ENCODE peak calls at places on chromosomes 2 and 18, in eight cellular contexts. One of them, this sample, is unnamed.

GRCh38 chr2:196703660-196704209 is 64.2 kb downstream of the CCDC150 start:
- DNase-seq in A549: no peak
- DNase-seq in lower leg skin: no peak
- DNase-seq in GM12878: no peak
- DNase-seq in ovary: no peak
- DNase-seq in transverse colon: no peak
- DNase-seq in IMR-90: peak; percentile 52
- DNase-seq in NB4: no peak
- DNase-seq in this sample: no peak

GRCh38 chr18:53991202-53991601 is 233.3 kb downstream of the MBD2 start:
- DNase-seq in A549: peak; percentile 24
- DNase-seq in lower leg skin: no peak
- DNase-seq in GM12878: no peak
- DNase-seq in ovary: no peak
- DNase-seq in transverse colon: no peak
- DNase-seq in IMR-90: no peak
- DNase-seq in NB4: no peak
- DNase-seq in this sample: no peak

GRCh38 chr2:239792649-239793010 is 232.5 kb downstream of the NDUFA10 start:
- DNase-seq in A549: no peak
- DNase-seq in lower leg skin: peak; percentile 64
- DNase-seq in GM12878: no peak
- DNase-seq in ovary: no peak
- DNase-seq in transverse colon: peak; percentile 2
- DNase-seq in IMR-90: no peak
- DNase-seq in NB4: no peak
- DNase-seq in this sample: no peak

GRCh38 chr2:15693926-15694588 is 102.4 kb downstream of the DDX1 start:
- DNase-seq in A549: no peak
- DNase-seq in lower leg skin: no peak
- DNase-seq in GM12878: no peak
- DNase-seq in ovary: no peak
- DNase-seq in transverse colon: no peak
- DNase-seq in IMR-90: no peak
- DNase-seq in NB4: peak; percentile 79
- DNase-seq in this sample: no peak

GRCh38 chr2:52391576-52391975 is 1359.6 kb upstream of the NRXN1 start:
- DNase-seq in A549: no peak
- DNase-seq in lower leg skin: no peak
- DNase-seq in GM12878: no peak
- DNase-seq in ovary: no peak
- DNase-seq in transverse colon: no peak
- DNase-seq in IMR-90: peak; percentile 24
- DNase-seq in NB4: no peak
- DNase-seq in this sample: no peak

GRCh38 chr2:20223345-20224190 is 1.4 kb downstream of the SDC1 start:
- DNase-seq in A549: peak; percentile 77
- DNase-seq in lower leg skin: peak; percentile 88
- DNase-seq in GM12878: no peak
- DNase-seq in ovary: peak; percentile 77
- DNase-seq in transverse colon: no peak
- DNase-seq in IMR-90: peak; percentile 42
- DNase-seq in NB4: peak; percentile 57
- DNase-seq in this sample: no peak

GRCh38 chr2:72815655-72816268 is 10.1 kb downstream of the EXOC6B start:
- DNase-seq in A549: peak; percentile 87
- DNase-seq in lower leg skin: no peak
- DNase-seq in GM12878: no peak
- DNase-seq in ovary: no peak
- DNase-seq in transverse colon: no peak
- DNase-seq in IMR-90: peak; percentile 25
- DNase-seq in NB4: peak; percentile 20
- DNase-seq in this sample: no peak

GRCh38 chr2:229300814-229301213 is 29.7 kb upstream of the PID1 start:
- DNase-seq in A549: no peak
- DNase-seq in lower leg skin: no peak
- DNase-seq in GM12878: no peak
- DNase-seq in ovary: no peak
- DNase-seq in transverse colon: no peak
- DNase-seq in IMR-90: no peak
- DNase-seq in NB4: no peak
- DNase-seq in this sample: no peak

GRCh38 chr2:239152916-239153305 is 247.9 kb downstream of the HDAC4 start:
- DNase-seq in A549: no peak
- DNase-seq in lower leg skin: peak; percentile 68
- DNase-seq in GM12878: no peak
- DNase-seq in ovary: no peak
- DNase-seq in transverse colon: no peak
- DNase-seq in IMR-90: no peak
- DNase-seq in NB4: no peak
- DNase-seq in this sample: no peak

GRCh38 chr18:50301074-50301473 is 13.6 kb upstream of the CXXC1 start:
- DNase-seq in A549: no peak
- DNase-seq in lower leg skin: no peak
- DNase-seq in GM12878: no peak
- DNase-seq in ovary: no peak
- DNase-seq in transverse colon: no peak
- DNase-seq in IMR-90: no peak
- DNase-seq in NB4: no peak
- DNase-seq in this sample: no peak

GRCh38 chr18:7116001-7116831 is 1.4 kb downstream of the LAMA1 start:
- DNase-seq in A549: no peak
- DNase-seq in lower leg skin: peak; percentile 58
- DNase-seq in GM12878: no peak
- DNase-seq in ovary: no peak
- DNase-seq in transverse colon: no peak
- DNase-seq in IMR-90: peak; percentile 38
- DNase-seq in NB4: no peak
- DNase-seq in this sample: no peak

GRCh38 chr2:26542194-26542455 is 64.2 kb upstream of the OTOF start:
- DNase-seq in A549: no peak
- DNase-seq in lower leg skin: peak; percentile 20
- DNase-seq in GM12878: no peak
- DNase-seq in ovary: no peak
- DNase-seq in transverse colon: no peak
- DNase-seq in IMR-90: no peak
- DNase-seq in NB4: no peak
- DNase-seq in this sample: no peak

GRCh38 chr2:69305712-69306611 is 81.1 kb downstream of the GFPT1 start:
- DNase-seq in A549: peak; percentile 20
- DNase-seq in lower leg skin: peak; percentile 85
- DNase-seq in GM12878: no peak
- DNase-seq in ovary: peak; percentile 70
- DNase-seq in transverse colon: no peak
- DNase-seq in IMR-90: no peak
- DNase-seq in NB4: peak; percentile 28
- DNase-seq in this sample: no peak

GRCh38 chr2:71500426-71501079 is 47.2 kb downstream of the DYSF start:
- DNase-seq in A549: no peak
- DNase-seq in lower leg skin: no peak
- DNase-seq in GM12878: no peak
- DNase-seq in ovary: no peak
- DNase-seq in transverse colon: no peak
- DNase-seq in IMR-90: no peak
- DNase-seq in NB4: peak; percentile 43
- DNase-seq in this sample: no peak

GRCh38 chr2:71071681-71072398 is 3.4 kb downstream of the NAGK start:
- DNase-seq in A549: no peak
- DNase-seq in lower leg skin: peak; percentile 80
- DNase-seq in GM12878: peak; percentile 94
- DNase-seq in ovary: no peak
- DNase-seq in transverse colon: peak; percentile 46
- DNase-seq in IMR-90: no peak
- DNase-seq in NB4: peak; percentile 98
- DNase-seq in this sample: peak; percentile 12

GRCh38 chr18:53380063-53380639 is 844.3 kb downstream of the MBD2 start:
- DNase-seq in A549: peak; percentile 44
- DNase-seq in lower leg skin: no peak
- DNase-seq in GM12878: peak; percentile 3
- DNase-seq in ovary: no peak
- DNase-seq in transverse colon: no peak
- DNase-seq in IMR-90: peak; percentile 31
- DNase-seq in NB4: peak; percentile 52
- DNase-seq in this sample: peak; percentile 40

GRCh38 chr18:73614812-73615211 is 532.8 kb downstream of the FBXO15 start:
- DNase-seq in A549: peak; percentile 9
- DNase-seq in lower leg skin: no peak
- DNase-seq in GM12878: no peak
- DNase-seq in ovary: no peak
- DNase-seq in transverse colon: no peak
- DNase-seq in IMR-90: peak; percentile 88
- DNase-seq in NB4: no peak
- DNase-seq in this sample: no peak

GRCh38 chr2:220332886-220333285 is 705.5 kb downstream of the SLC4A3 start:
- DNase-seq in A549: no peak
- DNase-seq in lower leg skin: no peak
- DNase-seq in GM12878: no peak
- DNase-seq in ovary: no peak
- DNase-seq in transverse colon: no peak
- DNase-seq in IMR-90: no peak
- DNase-seq in NB4: no peak
- DNase-seq in this sample: no peak

DNA sequence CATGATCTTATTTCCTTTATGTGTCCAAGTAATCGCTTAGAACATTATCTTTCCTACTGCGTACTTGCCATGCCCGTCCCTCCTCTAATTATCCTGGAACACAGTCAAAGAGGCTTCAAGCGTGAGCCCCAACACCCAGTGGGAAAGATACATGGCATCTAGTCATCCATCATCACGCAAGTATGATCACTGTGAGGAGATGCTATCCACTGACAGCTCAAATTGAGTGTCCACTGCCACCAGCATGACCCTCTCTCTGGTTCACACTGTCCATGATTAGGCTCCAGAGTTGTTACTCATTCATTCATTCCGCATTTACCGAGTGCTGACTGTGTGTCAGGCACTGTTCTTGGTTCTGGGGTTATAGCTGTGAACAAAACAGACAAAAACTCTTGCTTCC is 124.6 kb downstream of the COPS8 start:
- DNase-seq in A549: no peak
- DNase-seq in lower leg skin: no peak
- DNase-seq in GM12878: no peak
- DNase-seq in ovary: no peak
- DNase-seq in transverse colon: no peak
- DNase-seq in IMR-90: no peak
- DNase-seq in NB4: no peak
- DNase-seq in this sample: no peak
- TF ChIP-seq POLR2A in A549: no peak
- TF ChIP-seq POLR2A in lower leg skin: no peak
- TF ChIP-seq POLR2A in GM12878: no peak
- TF ChIP-seq POLR2A in ovary: no peak
- TF ChIP-seq POLR2A in transverse colon: no peak
- TF ChIP-seq POLR2A in IMR-90: no peak
- TF ChIP-seq POLR2A in NB4: no peak
- TF ChIP-seq POLR2A in this sample: no peak

DNA sequence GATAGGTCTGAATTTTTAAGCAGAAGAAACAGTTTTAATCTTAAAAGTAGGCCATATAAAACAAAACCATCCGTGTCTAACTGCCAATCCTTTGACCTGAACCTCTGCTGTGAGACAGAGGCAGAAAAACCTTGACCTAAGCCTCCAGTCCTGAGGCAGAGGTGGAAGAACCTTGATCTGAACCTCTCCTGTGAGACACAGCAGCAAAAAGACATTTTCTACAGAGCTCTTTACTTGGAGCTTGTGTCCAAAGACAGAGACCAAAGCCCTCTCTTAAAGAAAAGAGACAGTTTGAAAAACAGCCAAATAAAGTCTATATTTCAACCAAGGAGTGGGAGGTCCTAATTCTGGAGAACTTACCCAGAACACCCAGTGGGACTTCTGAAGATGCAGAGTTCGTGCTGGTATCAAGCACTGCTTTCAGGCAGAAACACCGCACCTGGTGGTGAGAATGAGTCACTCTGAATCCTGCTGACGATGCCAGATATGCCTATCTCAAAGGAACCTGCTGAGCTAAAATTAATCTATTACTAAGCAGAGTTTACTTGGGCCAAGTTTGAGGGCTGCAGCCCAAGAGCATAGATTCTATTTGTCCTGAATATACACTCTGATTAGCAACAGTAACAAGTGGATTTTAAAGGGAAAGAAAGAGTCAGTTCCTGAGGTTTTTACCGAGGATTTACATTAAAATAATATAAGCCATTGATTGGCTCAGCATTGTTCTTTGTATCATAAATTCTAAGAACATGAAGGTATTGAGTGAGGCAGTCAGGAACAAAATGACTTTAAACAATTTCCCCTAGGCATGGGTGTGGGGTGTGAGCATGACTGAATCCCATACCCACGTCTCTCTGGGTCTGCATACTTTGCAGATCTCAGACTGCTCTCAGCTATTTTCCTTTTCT is 806.4 kb downstream of the TRIB2 start:
- DNase-seq in A549: no peak
- DNase-seq in lower leg skin: no peak
- DNase-seq in GM12878: peak; percentile 88
- DNase-seq in ovary: peak; percentile 43
- DNase-seq in transverse colon: no peak
- DNase-seq in IMR-90: no peak
- DNase-seq in NB4: no peak
- DNase-seq in this sample: no peak
- TF ChIP-seq POLR2A in A549: no peak
- TF ChIP-seq POLR2A in lower leg skin: no peak
- TF ChIP-seq POLR2A in GM12878: no peak
- TF ChIP-seq POLR2A in ovary: no peak
- TF ChIP-seq POLR2A in transverse colon: no peak
- TF ChIP-seq POLR2A in IMR-90: no peak
- TF ChIP-seq POLR2A in NB4: no peak
- TF ChIP-seq POLR2A in this sample: no peak

GRCh38 chr2:175446201-175446600 is 264.7 kb upstream of the ATP5MC3 start:
- DNase-seq in A549: no peak
- DNase-seq in lower leg skin: no peak
- DNase-seq in GM12878: no peak
- DNase-seq in ovary: no peak
- DNase-seq in transverse colon: no peak
- DNase-seq in IMR-90: no peak
- DNase-seq in NB4: no peak
- DNase-seq in this sample: no peak
- TF ChIP-seq POLR2A in A549: no peak
- TF ChIP-seq POLR2A in lower leg skin: no peak
- TF ChIP-seq POLR2A in GM12878: no peak
- TF ChIP-seq POLR2A in ovary: no peak
- TF ChIP-seq POLR2A in transverse colon: no peak
- TF ChIP-seq POLR2A in IMR-90: no peak
- TF ChIP-seq POLR2A in NB4: no peak
- TF ChIP-seq POLR2A in this sample: no peak

GRCh38 chr18:45341454-45341853 is 273.8 kb upstream of the SLC14A2 start:
- DNase-seq in A549: no peak
- DNase-seq in lower leg skin: no peak
- DNase-seq in GM12878: no peak
- DNase-seq in ovary: no peak
- DNase-seq in transverse colon: no peak
- DNase-seq in IMR-90: no peak
- DNase-seq in NB4: no peak
- DNase-seq in this sample: no peak
- TF ChIP-seq POLR2A in A549: no peak
- TF ChIP-seq POLR2A in lower leg skin: no peak
- TF ChIP-seq POLR2A in GM12878: no peak
- TF ChIP-seq POLR2A in ovary: no peak
- TF ChIP-seq POLR2A in transverse colon: no peak
- TF ChIP-seq POLR2A in IMR-90: no peak
- TF ChIP-seq POLR2A in NB4: no peak
- TF ChIP-seq POLR2A in this sample: no peak

GRCh38 chr2:110115291-110116032 is at the start of gene MALL:
- DNase-seq in A549: peak; percentile 82
- DNase-seq in lower leg skin: peak; percentile 86
- DNase-seq in GM12878: no peak
- DNase-seq in ovary: no peak
- DNase-seq in transverse colon: peak; percentile 74
- DNase-seq in IMR-90: no peak
- DNase-seq in NB4: no peak
- DNase-seq in this sample: no peak
- TF ChIP-seq POLR2A in A549: peak; percentile 79
- TF ChIP-seq POLR2A in lower leg skin: no peak
- TF ChIP-seq POLR2A in GM12878: no peak
- TF ChIP-seq POLR2A in ovary: no peak
- TF ChIP-seq POLR2A in transverse colon: peak; percentile 84
- TF ChIP-seq POLR2A in IMR-90: no peak
- TF ChIP-seq POLR2A in NB4: no peak
- TF ChIP-seq POLR2A in this sample: no peak

This sample was measured in erythroblast.